ENCODE peak calls at places on chromosomes 1 and 21, in nine cellular contexts. One of them, this sample, is unnamed.

GRCh38 chr1:213014642-213015041 is 1.0 kb downstream of the ANGEL2 start:
- DNase-seq in central memory CD4-positive, alpha-beta T cell: no peak
- DNase-seq in occipital lobe: no peak
- DNase-seq in lower leg skin: no peak
- DNase-seq in AG04449: no peak
- DNase-seq in NCI-H226: no peak
- DNase-seq in suprapubic skin: no peak
- DNase-seq in AG10803: peak
- DNase-seq in AG08396: peak
- DNase-seq in this sample: no peak

GRCh38 chr21:16002872-16003466 is 273.2 kb downstream of the USP25 start:
- DNase-seq in central memory CD4-positive, alpha-beta T cell: no peak
- DNase-seq in occipital lobe: no peak
- DNase-seq in lower leg skin: no peak
- DNase-seq in AG04449: no peak
- DNase-seq in NCI-H226: no peak
- DNase-seq in suprapubic skin: no peak
- DNase-seq in AG10803: peak
- DNase-seq in AG08396: no peak
- DNase-seq in this sample: no peak

GRCh38 chr1:27130798-27131197 is 24.1 kb downstream of the SLC9A1 start:
- DNase-seq in central memory CD4-positive, alpha-beta T cell: no peak
- DNase-seq in occipital lobe: no peak
- DNase-seq in lower leg skin: no peak
- DNase-seq in AG04449: no peak
- DNase-seq in NCI-H226: no peak
- DNase-seq in suprapubic skin: no peak
- DNase-seq in AG10803: no peak
- DNase-seq in AG08396: no peak
- DNase-seq in this sample: no peak

GRCh38 chr1:234509457-234510328 is 30.7 kb upstream of the TARBP1 start:
- DNase-seq in central memory CD4-positive, alpha-beta T cell: no peak
- DNase-seq in occipital lobe: no peak
- DNase-seq in lower leg skin: no peak
- DNase-seq in AG04449: no peak
- DNase-seq in NCI-H226: no peak
- DNase-seq in suprapubic skin: no peak
- DNase-seq in AG10803: peak
- DNase-seq in AG08396: no peak
- DNase-seq in this sample: no peak

GRCh38 chr1:64320470-64320869 is 117.0 kb downstream of the UBE2U start:
- DNase-seq in central memory CD4-positive, alpha-beta T cell: no peak
- DNase-seq in occipital lobe: no peak
- DNase-seq in lower leg skin: no peak
- DNase-seq in AG04449: no peak
- DNase-seq in NCI-H226: no peak
- DNase-seq in suprapubic skin: no peak
- DNase-seq in AG10803: peak
- DNase-seq in AG08396: no peak
- DNase-seq in this sample: no peak

GRCh38 chr1:192763243-192763642 is 45.6 kb upstream of the RGS2 start:
- DNase-seq in central memory CD4-positive, alpha-beta T cell: no peak
- DNase-seq in occipital lobe: no peak
- DNase-seq in lower leg skin: no peak
- DNase-seq in AG04449: no peak
- DNase-seq in NCI-H226: peak
- DNase-seq in suprapubic skin: no peak
- DNase-seq in AG10803: peak
- DNase-seq in AG08396: peak
- DNase-seq in this sample: no peak

GRCh38 chr1:169019419-169020058 is 87.0 kb upstream of the ATP1B1 start:
- DNase-seq in central memory CD4-positive, alpha-beta T cell: no peak
- DNase-seq in occipital lobe: no peak
- DNase-seq in lower leg skin: no peak
- DNase-seq in AG04449: no peak
- DNase-seq in NCI-H226: no peak
- DNase-seq in suprapubic skin: no peak
- DNase-seq in AG10803: no peak
- DNase-seq in AG08396: no peak
- DNase-seq in this sample: no peak

GRCh38 chr1:55446351-55446750 is 231.2 kb upstream of the USP24 start:
- DNase-seq in central memory CD4-positive, alpha-beta T cell: no peak
- DNase-seq in occipital lobe: no peak
- DNase-seq in lower leg skin: no peak
- DNase-seq in AG04449: no peak
- DNase-seq in NCI-H226: no peak
- DNase-seq in suprapubic skin: no peak
- DNase-seq in AG10803: peak
- DNase-seq in AG08396: peak
- DNase-seq in this sample: no peak

GRCh38 chr1:221035680-221036153 is 156.5 kb downstream of the HLX start:
- DNase-seq in central memory CD4-positive, alpha-beta T cell: no peak
- DNase-seq in occipital lobe: no peak
- DNase-seq in lower leg skin: no peak
- DNase-seq in AG04449: no peak
- DNase-seq in NCI-H226: no peak
- DNase-seq in suprapubic skin: no peak
- DNase-seq in AG10803: peak
- DNase-seq in AG08396: peak
- DNase-seq in this sample: no peak

GRCh38 chr21:35179990-35180557 is 131.0 kb upstream of the RUNX1 start:
- DNase-seq in central memory CD4-positive, alpha-beta T cell: no peak
- DNase-seq in occipital lobe: no peak
- DNase-seq in lower leg skin: no peak
- DNase-seq in AG04449: no peak
- DNase-seq in NCI-H226: peak
- DNase-seq in suprapubic skin: no peak
- DNase-seq in AG10803: peak
- DNase-seq in AG08396: peak
- DNase-seq in this sample: no peak

GRCh38 chr1:145891143-145891542 is 5.5 kb upstream of the ANKRD35 start:
- DNase-seq in central memory CD4-positive, alpha-beta T cell: no peak
- DNase-seq in occipital lobe: no peak
- DNase-seq in lower leg skin: peak
- DNase-seq in AG04449: no peak
- DNase-seq in NCI-H226: no peak
- DNase-seq in suprapubic skin: no peak
- DNase-seq in AG10803: no peak
- DNase-seq in AG08396: no peak
- DNase-seq in this sample: peak

GRCh38 chr1:228085287-228085926 is 2.9 kb downstream of the ARF1 start:
- DNase-seq in central memory CD4-positive, alpha-beta T cell: no peak
- DNase-seq in occipital lobe: no peak
- DNase-seq in lower leg skin: no peak
- DNase-seq in AG04449: peak
- DNase-seq in NCI-H226: peak
- DNase-seq in suprapubic skin: no peak
- DNase-seq in AG10803: peak
- DNase-seq in AG08396: peak
- DNase-seq in this sample: no peak

GRCh38 chr21:34886554-34887385 is 162.3 kb downstream of the RUNX1 start:
- DNase-seq in central memory CD4-positive, alpha-beta T cell: no peak
- DNase-seq in occipital lobe: no peak
- DNase-seq in lower leg skin: peak
- DNase-seq in AG04449: no peak
- DNase-seq in NCI-H226: no peak
- DNase-seq in suprapubic skin: peak
- DNase-seq in AG10803: peak
- DNase-seq in AG08396: peak
- DNase-seq in this sample: no peak

GRCh38 chr1:156848461-156849150 is 10.3 kb downstream of the INSRR start:
- DNase-seq in central memory CD4-positive, alpha-beta T cell: peak
- DNase-seq in occipital lobe: no peak
- DNase-seq in lower leg skin: no peak
- DNase-seq in AG04449: no peak
- DNase-seq in NCI-H226: no peak
- DNase-seq in suprapubic skin: no peak
- DNase-seq in AG10803: no peak
- DNase-seq in AG08396: no peak
- DNase-seq in this sample: peak

GRCh38 chr1:29688477-29689365 is 452.4 kb downstream of the PTPRU start:
- DNase-seq in central memory CD4-positive, alpha-beta T cell: no peak
- DNase-seq in occipital lobe: no peak
- DNase-seq in lower leg skin: peak
- DNase-seq in AG04449: no peak
- DNase-seq in NCI-H226: peak
- DNase-seq in suprapubic skin: peak
- DNase-seq in AG10803: peak
- DNase-seq in AG08396: peak
- DNase-seq in this sample: no peak

GRCh38 chr1:84750110-84750509 is 59.8 kb upstream of the SSX2IP start:
- DNase-seq in central memory CD4-positive, alpha-beta T cell: no peak
- DNase-seq in occipital lobe: no peak
- DNase-seq in lower leg skin: no peak
- DNase-seq in AG04449: no peak
- DNase-seq in NCI-H226: no peak
- DNase-seq in suprapubic skin: no peak
- DNase-seq in AG10803: no peak
- DNase-seq in AG08396: no peak
- DNase-seq in this sample: no peak

GRCh38 chr1:67350783-67351182 is 43.1 kb downstream of the IL12RB2 start:
- DNase-seq in central memory CD4-positive, alpha-beta T cell: no peak
- DNase-seq in occipital lobe: no peak
- DNase-seq in lower leg skin: no peak
- DNase-seq in AG04449: no peak
- DNase-seq in NCI-H226: no peak
- DNase-seq in suprapubic skin: no peak
- DNase-seq in AG10803: no peak
- DNase-seq in AG08396: no peak
- DNase-seq in this sample: no peak

GRCh38 chr1:43493661-43494450 is 36.8 kb upstream of the PTPRF start:
- DNase-seq in central memory CD4-positive, alpha-beta T cell: no peak
- DNase-seq in occipital lobe: no peak
- DNase-seq in lower leg skin: no peak
- DNase-seq in AG04449: no peak
- DNase-seq in NCI-H226: no peak
- DNase-seq in suprapubic skin: no peak
- DNase-seq in AG10803: no peak
- DNase-seq in AG08396: no peak
- DNase-seq in this sample: no peak